ENCODE peak calls at places on chromosomes 11 and 22, in six cellular contexts. O is AG04450, R is OCI-LY7, F is PC-9, Y is cardiac fibroblast, G is AG09309. D is an unnamed sample.

GRCh38 chr11:120034176-120034575 is 103.7 kb downstream of the TRIM29 start:
- DNase-seq in O (no peak), R (no peak), F (no peak), Y (no peak), G (no peak), D (no peak)

GRCh38 chr11:2303627-2304155 is 1.9 kb downstream of the TSPAN32 start:
- DNase-seq in O (no peak), R (no peak), F (no peak), Y (no peak), G (no peak), D (no peak)

GRCh38 chr11:32081129-32081641 is 9.7 kb upstream of the RCN1 start:
- DNase-seq in O (no peak), R (no peak), F (peak), Y (peak), G (no peak), D (no peak)

GRCh38 chr11:68402355-68403031 is 58.1 kb upstream of the PPP6R3 start:
- DNase-seq in O (no peak), R (no peak), F (no peak), Y (no peak), G (no peak), D (no peak)

GRCh38 chr11:12287374-12288211 is 89.8 kb upstream of the PARVA start:
- DNase-seq in O (peak), R (no peak), F (peak), Y (peak), G (peak), D (peak)

GRCh38 chr11:46295312-46295995 is 18.0 kb downstream of the CREB3L1 start:
- DNase-seq in O (no peak), R (peak), F (peak), Y (peak), G (no peak), D (no peak)

GRCh38 chr11:119363874-119364590 is 17.5 kb downstream of the USP2 start:
- DNase-seq in O (no peak), R (peak), F (no peak), Y (peak), G (no peak), D (no peak)

GRCh38 chr11:57463596-57464342 is 3.4 kb downstream of the RTN4RL2 start:
- DNase-seq in O (no peak), R (no peak), F (no peak), Y (no peak), G (no peak), D (no peak)

GRCh38 chr22:47092896-47093311 is 330.5 kb downstream of the TBC1D22A start:
- DNase-seq in O (peak), R (no peak), F (no peak), Y (peak), G (peak), D (peak)

GRCh38 chr11:117786099-117786870 is 10.7 kb downstream of the DSCAML1 start:
- DNase-seq in O (no peak), R (no peak), F (peak), Y (no peak), G (no peak), D (no peak)

GRCh38 chr11:110123003-110123402 is 29.8 kb downstream of the ZC3H12C start:
- DNase-seq in O (no peak), R (no peak), F (no peak), Y (peak), G (peak), D (peak)

GRCh38 chr22:46373838-46374662 is 38.5 kb downstream of the TRMU start:
- DNase-seq in O (no peak), R (no peak), F (no peak), Y (no peak), G (no peak), D (peak)

GRCh38 chr11:106077609-106078517 is at the start of gene AASDHPPT:
- DNase-seq in O (no peak), R (peak), F (peak), Y (peak), G (no peak), D (no peak)

GRCh38 chr11:73648629-73649046 is 2.3 kb downstream of the PLEKHB1 start:
- DNase-seq in O (no peak), R (no peak), F (no peak), Y (no peak), G (no peak), D (no peak)

GRCh38 chr11:82732734-82733443 is 775 bp downstream of the FAM181B start:
- DNase-seq in O (no peak), R (no peak), F (no peak), Y (no peak), G (no peak), D (no peak)

GRCh38 chr22:50730013-50730891 is 7.8 kb upstream of the ACR start:
- DNase-seq in O (no peak), R (no peak), F (no peak), Y (no peak), G (no peak), D (no peak)

GRCh38 chr11:5071815-5072214 is 2.4 kb downstream of the OR52E1 start:
- DNase-seq in O (no peak), R (no peak), F (no peak), Y (no peak), G (no peak), D (no peak)

GRCh38 chr22:20776624-20777405 is 2.9 kb downstream of the SERPIND1 start:
- DNase-seq in O (no peak), R (no peak), F (no peak), Y (no peak), G (no peak), D (no peak)

GRCh38 chr11:116879789-116880402 is 42.5 kb upstream of the APOA1 start:
- DNase-seq in O (peak), R (peak), F (peak), Y (peak), G (no peak), D (peak)

GRCh38 chr22:44336962-44337657 is 24.4 kb upstream of the SHISAL1 start:
- DNase-seq in O (no peak), R (no peak), F (no peak), Y (no peak), G (no peak), D (no peak)

GRCh38 chr22:21087119-21087518 is 41.4 kb downstream of the LRRC74B start:
- DNase-seq in O (no peak), R (no peak), F (no peak), Y (no peak), G (no peak), D (no peak)

GRCh38 chr22:47021371-47022074 is 259.1 kb downstream of the TBC1D22A start:
- DNase-seq in O (no peak), R (no peak), F (no peak), Y (no peak), G (no peak), D (no peak)

GRCh38 chr11:60786811-60787567 is 1.9 kb downstream of the MS4A10 start:
- DNase-seq in O (peak), R (no peak), F (peak), Y (peak), G (no peak), D (peak)

GRCh38 chr11:6606471-6607189 is 3.1 kb downstream of the ILK start:
- DNase-seq in O (peak), R (peak), F (peak), Y (peak), G (peak), D (peak)

GRCh38 chr22:46866591-46866990 is 104.1 kb downstream of the TBC1D22A start:
- DNase-seq in O (peak), R (no peak), F (peak), Y (peak), G (peak), D (peak)

GRCh38 chr22:40070701-40071100 is 75.9 kb downstream of the FAM83F start:
- DNase-seq in O (no peak), R (no peak), F (no peak), Y (peak), G (peak), D (peak)

GRCh38 chr22:39306456-39307361 is 12.7 kb downstream of the RPL3 start:
- DNase-seq in O (no peak), R (peak), F (no peak), Y (peak), G (no peak), D (no peak)

GRCh38 chr11:67412495-67413179 is 2.8 kb upstream of the CARNS1 start:
- DNase-seq in O (no peak), R (no peak), F (no peak), Y (no peak), G (no peak), D (no peak)

GRCh38 chr11:129732926-129733325 is 82.7 kb upstream of the TMEM45B start:
- DNase-seq in O (no peak), R (no peak), F (peak), Y (no peak), G (no peak), D (no peak)

GRCh38 chr22:44917372-44918165 is 92.2 kb downstream of the PHF21B start:
- DNase-seq in O (no peak), R (no peak), F (no peak), Y (no peak), G (no peak), D (no peak)

GRCh38 chr11:81497202-81497804 is 1236.4 kb downstream of the FAM181B start:
- DNase-seq in O (peak), R (peak), F (peak), Y (peak), G (no peak), D (no peak)

GRCh38 chr11:73252577-73253191 is 19.5 kb upstream of the P2RY6 start:
- DNase-seq in O (no peak), R (peak), F (no peak), Y (no peak), G (no peak), D (no peak)

GRCh38 chr11:47233989-47234668 is 14.5 kb downstream of the ACP2 start:
- DNase-seq in O (no peak), R (peak), F (peak), Y (peak), G (no peak), D (no peak)

GRCh38 chr11:72932132-72932570 is 117.9 kb downstream of the ATG16L2 start:
- DNase-seq in O (peak), R (no peak), F (no peak), Y (peak), G (peak), D (peak)

GRCh38 chr11:61037694-61038093 is 64.6 kb upstream of the CD5 start:
- DNase-seq in O (no peak), R (no peak), F (no peak), Y (peak), G (no peak), D (peak)

GRCh38 chr11:62217191-62217748 is 8.8 kb downstream of the SCGB2A1 start:
- DNase-seq in O (no peak), R (peak), F (no peak), Y (peak), G (no peak), D (peak)

GRCh38 chr11:27485930-27486773 is 13.6 kb upstream of the LGR4 start:
- DNase-seq in O (no peak), R (peak), F (peak), Y (peak), G (no peak), D (peak)

GRCh38 chr11:66218846-66219620 is 49.4 kb upstream of the RAB1B start:
- DNase-seq in O (no peak), R (no peak), F (no peak), Y (no peak), G (no peak), D (no peak)

GRCh38 chr11:39772525-39773137 is 1686.8 kb downstream of the LRRC4C start:
- DNase-seq in O (no peak), R (no peak), F (no peak), Y (no peak), G (no peak), D (no peak)

GRCh38 chr11:39768214-39768613 is 1691.2 kb downstream of the LRRC4C start:
- DNase-seq in O (no peak), R (no peak), F (no peak), Y (no peak), G (no peak), D (no peak)
- H3K4me3 ChIP-seq in O (no peak), R (no peak), F (no peak), Y (no peak), G (no peak), D (no peak)

GRCh38 chr11:90635145-90635544 is 412.3 kb upstream of the CHORDC1 start:
- DNase-seq in O (no peak), R (no peak), F (no peak), Y (no peak), G (no peak), D (no peak)

GRCh38 chr11:90635886-90636285 is 413.0 kb upstream of the CHORDC1 start:
- DNase-seq in O (no peak), R (no peak), F (no peak), Y (no peak), G (no peak), D (no peak)

DNA sequence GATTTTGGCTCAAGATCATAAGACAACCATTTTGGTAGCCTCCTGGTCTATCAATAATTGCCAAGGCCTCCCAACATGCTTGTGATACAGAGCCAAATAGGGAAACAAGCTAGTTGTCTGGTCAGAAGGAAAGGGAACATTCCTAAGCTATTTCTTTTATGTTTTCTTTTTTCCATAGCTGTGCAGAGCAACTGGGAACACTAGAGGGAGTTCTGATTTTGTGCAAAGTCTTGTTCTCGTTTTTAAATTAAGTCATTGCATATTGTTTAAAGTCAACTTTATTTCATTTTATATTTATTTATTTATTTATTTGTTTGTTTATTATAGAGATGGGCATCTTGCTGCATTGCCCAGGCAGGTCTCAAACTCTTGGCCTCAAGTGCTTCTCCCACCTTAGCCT is 416.8 kb upstream of the CHORDC1 start:
- DNase-seq in O (no peak), R (no peak), F (no peak), Y (no peak), G (no peak), D (peak)
- TF ChIP-seq CTCF in O (no peak), R (peak), F (peak), Y (peak), G (no peak), D (peak)

GRCh38 chr11:282171-282570 is 4.0 kb downstream of the NLRP6 start:
- DNase-seq in O (no peak), R (no peak), F (no peak), Y (no peak), G (no peak), D (no peak)

GRCh38 chr11:279966-280761 is 2.0 kb downstream of the NLRP6 start:
- DNase-seq in O (no peak), R (no peak), F (no peak), Y (peak), G (no peak), D (no peak)

GRCh38 chr11:280762-281485 is 2.7 kb downstream of the NLRP6 start:
- DNase-seq in O (no peak), R (no peak), F (no peak), Y (no peak), G (no peak), D (no peak)

GRCh38 chr11:282630-283360 is 4.6 kb downstream of the NLRP6 start:
- DNase-seq in O (no peak), R (no peak), F (no peak), Y (no peak), G (no peak), D (no peak)

DNA sequence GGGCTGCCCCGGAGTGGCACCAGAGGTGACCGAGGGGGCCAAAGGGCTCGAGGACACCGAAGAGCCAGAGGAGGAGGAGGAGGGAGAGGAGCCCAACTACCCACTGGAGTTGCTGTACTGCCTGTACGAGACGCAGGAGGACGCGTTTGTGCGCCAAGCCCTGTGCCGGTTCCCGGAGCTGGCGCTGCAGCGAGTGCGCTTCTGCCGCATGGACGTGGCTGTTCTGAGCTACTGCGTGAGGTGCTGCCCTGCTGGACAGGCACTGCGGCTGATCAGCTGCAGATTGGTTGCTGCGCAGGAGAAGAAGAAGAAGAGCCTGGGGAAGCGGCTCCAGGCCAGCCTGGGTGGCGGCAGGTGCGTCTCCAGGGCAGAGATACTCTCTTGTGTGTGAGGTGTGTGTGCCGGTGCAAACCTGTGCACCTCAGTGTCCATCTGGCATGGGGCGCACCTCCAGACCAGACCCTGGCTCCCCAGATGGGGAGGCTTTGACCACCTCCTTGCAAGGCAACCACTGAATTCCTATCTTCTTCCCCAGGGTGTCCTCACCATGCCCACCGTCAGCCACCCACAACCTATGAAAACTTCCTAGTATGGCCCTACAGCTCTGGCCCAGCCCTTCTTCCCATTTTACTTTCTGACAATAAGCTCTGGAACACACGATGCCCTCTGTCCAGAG is 3.4 kb downstream of the NLRP6 start:
- DNase-seq in O (no peak), R (no peak), F (no peak), Y (no peak), G (no peak), D (no peak)
- H3K4me3 ChIP-seq in O (no peak), R (no peak), F (no peak), Y (no peak), G (no peak), D (no peak)

GRCh38 chr22:22692707-22693530 is 48.5 kb downstream of the GGTLC2 start:
- DNase-seq in O (no peak), R (peak), F (peak), Y (peak), G (no peak), D (no peak)

GRCh38 chr22:22691716-22692701 is 47.6 kb downstream of the GGTLC2 start:
- DNase-seq in O (no peak), R (peak), F (no peak), Y (peak), G (no peak), D (no peak)

GRCh38 chr22:22691055-22691454 is 46.6 kb downstream of the GGTLC2 start:
- DNase-seq in O (no peak), R (no peak), F (no peak), Y (peak), G (no peak), D (no peak)

GRCh38 chr22:22687638-22688500 is 43.5 kb downstream of the GGTLC2 start:
- DNase-seq in O (peak), R (peak), F (no peak), Y (peak), G (peak), D (peak)

GRCh38 chr22:22689621-22690345 is 45.4 kb downstream of the GGTLC2 start:
- DNase-seq in O (no peak), R (no peak), F (no peak), Y (no peak), G (no peak), D (no peak)
- TF ChIP-seq CTCF in O (no peak), R (no peak), F (no peak), Y (no peak), G (no peak), D (no peak)

GRCh38 chr11:19433791-19434190 is 193.0 kb upstream of the E2F8 start:
- DNase-seq in O (no peak), R (peak), F (no peak), Y (no peak), G (no peak), D (no peak)

GRCh38 chr11:19435306-19435989 is 194.7 kb upstream of the E2F8 start:
- DNase-seq in O (no peak), R (no peak), F (no peak), Y (peak), G (no peak), D (no peak)

GRCh38 chr11:19432370-19433163 is 191.8 kb upstream of the E2F8 start:
- DNase-seq in O (peak), R (peak), F (peak), Y (peak), G (peak), D (peak)

GRCh38 chr11:19431059-19431398 is 190.3 kb upstream of the E2F8 start:
- DNase-seq in O (no peak), R (peak), F (no peak), Y (no peak), G (no peak), D (no peak)

GRCh38 chr11:19433367-19433766 is 192.6 kb upstream of the E2F8 start:
- DNase-seq in O (no peak), R (peak), F (no peak), Y (no peak), G (no peak), D (no peak)
- H3K4me3 ChIP-seq in O (no peak), R (peak), F (no peak), Y (no peak), G (no peak), D (no peak)

GRCh38 chr11:96124155-96124554 is 200.2 kb upstream of the MTMR2 start:
- DNase-seq in O (no peak), R (no peak), F (peak), Y (no peak), G (no peak), D (no peak)

GRCh38 chr11:96123301-96123700 is 199.4 kb upstream of the MTMR2 start:
- DNase-seq in O (no peak), R (peak), F (peak), Y (no peak), G (no peak), D (no peak)

GRCh38 chr11:96119211-96119610 is 195.3 kb upstream of the MTMR2 start:
- DNase-seq in O (no peak), R (no peak), F (peak), Y (no peak), G (no peak), D (no peak)

GRCh38 chr11:96125400-96125799 is 201.5 kb upstream of the MTMR2 start:
- DNase-seq in O (no peak), R (no peak), F (peak), Y (no peak), G (no peak), D (no peak)

DNA sequence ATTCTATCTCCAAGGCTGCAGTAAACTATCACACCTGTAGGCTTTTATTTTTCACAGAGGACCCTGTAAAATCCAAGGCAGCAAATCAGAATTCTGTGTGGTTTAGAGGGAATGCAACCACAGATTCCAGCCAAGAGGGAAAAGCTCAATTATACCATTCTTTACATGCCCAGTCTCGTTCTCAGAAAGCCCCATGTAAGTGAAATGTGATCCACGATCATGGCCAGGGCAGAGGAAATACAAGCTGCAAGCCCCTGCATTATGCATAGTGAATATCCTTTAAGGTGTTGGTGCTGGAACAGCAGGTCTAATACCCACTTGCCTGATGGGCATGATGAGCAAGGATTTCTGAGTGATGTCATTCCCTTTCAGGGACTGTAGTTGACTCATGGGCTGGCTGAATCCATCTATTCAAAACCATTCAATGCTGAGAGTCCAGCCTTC is 198.7 kb upstream of the MTMR2 start:
- DNase-seq in O (no peak), R (no peak), F (peak), Y (no peak), G (no peak), D (peak)
- TF ChIP-seq CTCF in O (no peak), R (no peak), F (no peak), Y (no peak), G (no peak), D (peak)

D was measured in astrocyte of the cerebellum.